ENCODE peak calls at places on chromosomes 1 and 21, in five cellular contexts. One of them, this sample, is unnamed.

GRCh38 chr1:233025156-233025555 is 74.7 kb downstream of the NTPCR start:
- DNase-seq in SK-N-DZ: peak; percentile 72
- DNase-seq in NCI-H774: peak; percentile 14
- DNase-seq in HT1080: peak; percentile 20
- DNase-seq in NCI-H446 treated with DMSO at 0.1 percent for 48 hours: no peak
- DNase-seq in this sample: peak; percentile 44

GRCh38 chr1:236535656-236536293 is 12.0 kb downstream of the LGALS8 start:
- DNase-seq in HT1080: no peak
- DNase-seq in NCI-H446 treated with DMSO at 0.1 percent for 48 hours: no peak
- DNase-seq in SK-N-DZ: peak; percentile 28
- DNase-seq in NCI-H774: peak; percentile 63
- DNase-seq in this sample: no peak

GRCh38 chr1:117598489-117598888 is 7.4 kb upstream of the TENT5C start:
- DNase-seq in SK-N-DZ: no peak
- DNase-seq in HT1080: no peak
- DNase-seq in NCI-H774: no peak
- DNase-seq in NCI-H446 treated with DMSO at 0.1 percent for 48 hours: no peak
- DNase-seq in this sample: no peak

GRCh38 chr21:46569071-46569470 is 35.8 kb downstream of the S100B start:
- DNase-seq in NCI-H774: no peak
- DNase-seq in SK-N-DZ: no peak
- DNase-seq in NCI-H446 treated with DMSO at 0.1 percent for 48 hours: no peak
- DNase-seq in HT1080: no peak
- DNase-seq in this sample: peak; percentile 94

GRCh38 chr1:227728892-227729143 is 6.3 kb downstream of the JMJD4 start:
- DNase-seq in SK-N-DZ: no peak
- DNase-seq in NCI-H446 treated with DMSO at 0.1 percent for 48 hours: no peak
- DNase-seq in NCI-H774: no peak
- DNase-seq in HT1080: no peak
- DNase-seq in this sample: no peak

GRCh38 chr1:119703666-119704450 is 7.9 kb upstream of the PHGDH start:
- DNase-seq in SK-N-DZ: peak; percentile 25
- DNase-seq in HT1080: no peak
- DNase-seq in NCI-H446 treated with DMSO at 0.1 percent for 48 hours: no peak
- DNase-seq in NCI-H774: no peak
- DNase-seq in this sample: no peak

GRCh38 chr1:176857632-176858031 is 306.9 kb downstream of the ASTN1 start:
- DNase-seq in SK-N-DZ: no peak
- DNase-seq in NCI-H774: no peak
- DNase-seq in NCI-H446 treated with DMSO at 0.1 percent for 48 hours: no peak
- DNase-seq in HT1080: peak; percentile 32
- DNase-seq in this sample: peak; percentile 15

GRCh38 chr1:64686828-64687724 is 57.8 kb upstream of the RAVER2 start:
- DNase-seq in SK-N-DZ: peak; percentile 27
- DNase-seq in HT1080: peak; percentile 27
- DNase-seq in NCI-H446 treated with DMSO at 0.1 percent for 48 hours: peak; percentile 21
- DNase-seq in NCI-H774: peak; percentile 15
- DNase-seq in this sample: peak; percentile 51

GRCh38 chr21:31798842-31799691 is 67.1 kb upstream of the SCAF4 start:
- DNase-seq in NCI-H446 treated with DMSO at 0.1 percent for 48 hours: no peak
- DNase-seq in NCI-H774: no peak
- DNase-seq in HT1080: no peak
- DNase-seq in SK-N-DZ: no peak
- DNase-seq in this sample: no peak

GRCh38 chr1:19033926-19034680 is 77.6 kb upstream of the IFFO2 start:
- DNase-seq in HT1080: peak; percentile 13
- DNase-seq in NCI-H446 treated with DMSO at 0.1 percent for 48 hours: no peak
- DNase-seq in SK-N-DZ: no peak
- DNase-seq in NCI-H774: no peak
- DNase-seq in this sample: peak; percentile 60

GRCh38 chr21:39869141-39869818 is 2.0 kb downstream of the PCP4 start:
- DNase-seq in NCI-H446 treated with DMSO at 0.1 percent for 48 hours: no peak
- DNase-seq in SK-N-DZ: no peak
- DNase-seq in NCI-H774: no peak
- DNase-seq in HT1080: no peak
- DNase-seq in this sample: no peak

GRCh38 chr1:119549719-119550141 is 42.7 kb downstream of the HSD3B1 start:
- DNase-seq in HT1080: peak; percentile 51
- DNase-seq in NCI-H446 treated with DMSO at 0.1 percent for 48 hours: peak; percentile 5
- DNase-seq in SK-N-DZ: peak; percentile 45
- DNase-seq in NCI-H774: peak; percentile 53
- DNase-seq in this sample: peak; percentile 59

GRCh38 chr1:160499631-160500030 is 23.4 kb downstream of the SLAMF6 start:
- DNase-seq in NCI-H774: no peak
- DNase-seq in HT1080: no peak
- DNase-seq in NCI-H446 treated with DMSO at 0.1 percent for 48 hours: no peak
- DNase-seq in SK-N-DZ: no peak
- DNase-seq in this sample: no peak

GRCh38 chr1:196887515-196888239 is at the start of gene CFHR4:
- DNase-seq in NCI-H446 treated with DMSO at 0.1 percent for 48 hours: no peak
- DNase-seq in NCI-H774: no peak
- DNase-seq in SK-N-DZ: no peak
- DNase-seq in HT1080: no peak
- DNase-seq in this sample: no peak

GRCh38 chr1:211621471-211622198 is 42.7 kb upstream of the SLC30A1 start:
- DNase-seq in NCI-H774: no peak
- DNase-seq in SK-N-DZ: no peak
- DNase-seq in HT1080: no peak
- DNase-seq in NCI-H446 treated with DMSO at 0.1 percent for 48 hours: no peak
- DNase-seq in this sample: no peak

GRCh38 chr1:158203693-158204457 is 23.2 kb downstream of the CD1D start:
- DNase-seq in HT1080: peak; percentile 45
- DNase-seq in NCI-H446 treated with DMSO at 0.1 percent for 48 hours: peak; percentile 46
- DNase-seq in SK-N-DZ: peak; percentile 70
- DNase-seq in NCI-H774: peak; percentile 80
- DNase-seq in this sample: peak; percentile 71

GRCh38 chr1:74732960-74733615 is at the start of the genes CRYZ and TYW3:
- DNase-seq in NCI-H774: peak; percentile 88
- DNase-seq in NCI-H446 treated with DMSO at 0.1 percent for 48 hours: peak; percentile 91
- DNase-seq in HT1080: peak; percentile 89
- DNase-seq in SK-N-DZ: peak; percentile 88
- DNase-seq in this sample: peak; percentile 93